ENCODE peak calls at places on chromosomes 3 and 15, in nine cellular contexts. W is activated T-cell treated with anti-CD3 and anti-CD28 coated beads for 1 hour, V is endothelial cell, N is tibial nerve, K is progenitor cell of endocrine pancreas, P is iPS-NIHi11, Z is upper lobe of right lung, S is glutamatergic neuron, O is left cardiac atrium. D is an unnamed sample.

GRCh38 chr3:72380711-72381508 is 467.3 kb downstream of the SHQ1 start:
- DNase-seq in W (no peak), V (no peak), N (no peak), K (no peak), P (no peak), Z (no peak), S (no peak), O (no peak), D (no peak)

GRCh38 chr15:43189296-43189695 is 4.1 kb downstream of the CCNDBP1 start:
- DNase-seq in W (no peak), V (no peak), N (no peak), K (no peak), P (no peak), Z (no peak), S (no peak), O (no peak), D (no peak)

GRCh38 chr3:146117406-146118285 is 43.3 kb downstream of the PLOD2 start:
- DNase-seq in W (no peak), V (no peak), N (no peak), K (no peak), P (no peak), Z (no peak), S (no peak), O (no peak), D (no peak)

GRCh38 chr3:140903196-140903595 is 38.4 kb upstream of the SLC25A36 start:
- DNase-seq in W (no peak), V (no peak), N (no peak), K (no peak), P (no peak), Z (no peak), S (no peak), O (no peak), D (no peak)

GRCh38 chr3:194326192-194327029 is 24.7 kb downstream of the CPN2 start:
- DNase-seq in W (no peak), V (no peak), N (no peak), K (no peak), P (no peak), Z (no peak), S (no peak), O (no peak), D (no peak)

GRCh38 chr3:10394491-10395025 is 73.6 kb upstream of the SEC13 start:
- DNase-seq in W (no peak), V (no peak), N (no peak), K (no peak), P (no peak), Z (no peak), S (peak; percentile 31), O (no peak), D (no peak)

GRCh38 chr3:176167272-176167671 is 1030.0 kb downstream of the TBL1XR1 start:
- DNase-seq in W (no peak), V (no peak), N (no peak), K (no peak), P (peak; percentile 39), Z (no peak), S (no peak), O (no peak), D (no peak)

GRCh38 chr3:97958396-97958795 is 13.8 kb downstream of the RIOX2 start:
- DNase-seq in W (no peak), V (no peak), N (no peak), K (no peak), P (no peak), Z (no peak), S (no peak), O (no peak), D (no peak)

GRCh38 chr15:58731756-58732535 is 17.6 kb downstream of the ADAM10 start:
- DNase-seq in W (no peak), V (no peak), N (peak; percentile 29), K (no peak), P (no peak), Z (no peak), S (no peak), O (no peak), D (no peak)

GRCh38 chr3:34011171-34012101 is 213.0 kb downstream of the PDCD6IP start:
- DNase-seq in W (no peak), V (peak; percentile 5), N (no peak), K (no peak), P (peak; percentile 24), Z (no peak), S (no peak), O (no peak), D (no peak)

GRCh38 chr3:4218426-4219226 is 84.5 kb upstream of the SETMAR start:
- DNase-seq in W (no peak), V (no peak), N (no peak), K (no peak), P (no peak), Z (no peak), S (no peak), O (no peak), D (no peak)

GRCh38 chr3:191350389-191351090 is 20.2 kb upstream of the UTS2B start:
- DNase-seq in W (no peak), V (no peak), N (no peak), K (no peak), P (no peak), Z (no peak), S (no peak), O (no peak), D (no peak)

GRCh38 chr15:20358066-20358780 is 183.4 kb downstream of the GOLGA6L6 start:
- DNase-seq in W (no peak), V (no peak), N (no peak), K (no peak), P (no peak), Z (peak; percentile 77), S (no peak), O (peak; percentile 32), D (peak; percentile 54)

GRCh38 chr3:13376091-13376490 is 44.0 kb downstream of the NUP210 start:
- DNase-seq in W (no peak), V (no peak), N (no peak), K (no peak), P (no peak), Z (no peak), S (no peak), O (no peak), D (no peak)

GRCh38 chr3:38598791-38599190 is 50.7 kb downstream of the SCN5A start:
- DNase-seq in W (no peak), V (no peak), N (no peak), K (no peak), P (no peak), Z (peak; percentile 40), S (no peak), O (no peak), D (no peak)

GRCh38 chr3:55485208-55485791 is 1.8 kb downstream of the WNT5A start:
- DNase-seq in W (no peak), V (peak; percentile 90), N (peak; percentile 48), K (peak; percentile 69), P (peak; percentile 86), Z (peak; percentile 91), S (peak; percentile 87), O (peak; percentile 85), D (peak; percentile 84)

GRCh38 chr3:17806201-17806600 is 63.8 kb upstream of the TBC1D5 start:
- DNase-seq in W (no peak), V (no peak), N (no peak), K (no peak), P (no peak), Z (no peak), S (no peak), O (no peak), D (no peak)

GRCh38 chr3:171654809-171655208 is 155.5 kb downstream of the PLD1 start:
- DNase-seq in W (no peak), V (no peak), N (peak; percentile 78), K (no peak), P (peak; percentile 35), Z (no peak), S (no peak), O (peak; percentile 72), D (peak; percentile 81)

GRCh38 chr15:33131880-33132279 is 62.6 kb downstream of the FMN1 start:
- DNase-seq in W (no peak), V (no peak), N (no peak), K (no peak), P (no peak), Z (no peak), S (no peak), O (no peak), D (no peak)

GRCh38 chr3:171834461-171834801 is 8.7 kb upstream of the TMEM212 start:
- DNase-seq in W (no peak), V (no peak), N (no peak), K (no peak), P (no peak), Z (no peak), S (no peak), O (no peak), D (no peak)

GRCh38 chr3:15535757-15536156 is 14.3 kb upstream of the COLQ start:
- DNase-seq in W (peak; percentile 19), V (no peak), N (no peak), K (no peak), P (no peak), Z (no peak), S (no peak), O (no peak), D (no peak)

GRCh38 chr3:40741729-40742128 is 217.0 kb downstream of the ZNF621 start:
- DNase-seq in W (no peak), V (peak; percentile 26), N (peak; percentile 42), K (no peak), P (no peak), Z (no peak), S (no peak), O (no peak), D (no peak)

GRCh38 chr3:145798691-145799550 is 362.1 kb downstream of the PLOD2 start:
- DNase-seq in W (no peak), V (no peak), N (no peak), K (no peak), P (no peak), Z (no peak), S (peak; percentile 14), O (no peak), D (no peak)

GRCh38 chr3:196757876-196758739 is 18.5 kb downstream of the PAK2 start:
- DNase-seq in W (no peak), V (no peak), N (no peak), K (no peak), P (no peak), Z (no peak), S (no peak), O (no peak), D (no peak)

GRCh38 chr3:175105066-175105465 is 245.9 kb downstream of the NAALADL2 start:
- DNase-seq in W (no peak), V (no peak), N (no peak), K (no peak), P (no peak), Z (no peak), S (no peak), O (no peak), D (no peak)

GRCh38 chr3:168285506-168285905 is 189.8 kb upstream of the GOLIM4 start:
- DNase-seq in W (no peak), V (no peak), N (no peak), K (no peak), P (no peak), Z (no peak), S (no peak), O (no peak), D (no peak)

GRCh38 chr15:69337133-69337532 is 38.4 kb downstream of the PAQR5 start:
- DNase-seq in W (no peak), V (no peak), N (no peak), K (no peak), P (no peak), Z (no peak), S (no peak), O (no peak), D (no peak)

GRCh38 chr3:141077631-141078030 is 26.5 kb downstream of the SPSB4 start:
- DNase-seq in W (no peak), V (no peak), N (no peak), K (no peak), P (no peak), Z (no peak), S (no peak), O (no peak), D (no peak)

GRCh38 chr3:52704611-52705437 is 767 bp downstream of the GLT8D1 start:
- DNase-seq in W (no peak), V (peak; percentile 7), N (peak; percentile 20), K (no peak), P (no peak), Z (no peak), S (no peak), O (no peak), D (peak; percentile 89)

GRCh38 chr3:194282436-194283122 is 68.5 kb downstream of the CPN2 start:
- DNase-seq in W (no peak), V (no peak), N (no peak), K (no peak), P (no peak), Z (peak; percentile 58), S (peak; percentile 7), O (peak; percentile 22), D (no peak)

GRCh38 chr3:71456155-71456554 is 127.4 kb downstream of the FOXP1 start:
- DNase-seq in W (no peak), V (no peak), N (no peak), K (no peak), P (no peak), Z (no peak), S (no peak), O (no peak), D (no peak)